ENCODE peak calls at places on chromosomes 2 and 18, in nine cellular contexts. B is A549, G is uterus, P is body of pancreas, H is Peyer's patch, M is K562, E is upper lobe of left lung, C is ovary, Z is right lobe of liver. V is an unnamed sample. For H3K4me1, the result is how much of the 10 kb centered on the place peaks cover.

GRCh38 chr18:49691177-49691608 is 122.1 kb downstream of the ACAA2 start:
- DNase-seq in P (peak), H (no peak), M (no peak), G (no peak), Z (no peak), B (peak), C (no peak), E (no peak), V (no peak)

GRCh38 chr2:105256431-105257047 is 15.0 kb downstream of the GPR45 start:
- DNase-seq in Z (no peak), H (no peak), C (no peak), G (no peak), B (no peak), E (no peak), P (no peak), M (no peak), V (no peak)

GRCh38 chr2:169162613-169163012 is 93.2 kb downstream of the DHRS9 start:
- DNase-seq in B (peak), E (no peak), G (no peak), Z (no peak), P (no peak), C (no peak), H (no peak), M (peak), V (no peak)

GRCh38 chr18:39724652-39725051 is 2159.1 kb upstream of the CELF4 start:
- DNase-seq in E (no peak), G (no peak), H (no peak), Z (no peak), C (no peak), P (no peak), M (no peak), B (no peak), V (no peak)

GRCh38 chr2:188314314-188315054 is 22.8 kb downstream of the GULP1 start:
- DNase-seq in H (no peak), E (no peak), P (no peak), B (no peak), M (no peak), Z (no peak), C (no peak), G (no peak), V (no peak)

GRCh38 chr2:99342536-99342935 is 5.3 kb downstream of the EIF5B start:
- DNase-seq in B (no peak), E (no peak), Z (no peak), G (no peak), H (no peak), C (no peak), P (no peak), M (no peak), V (no peak)

GRCh38 chr18:59470627-59471121 is 111.6 kb upstream of the LMAN1 start:
- DNase-seq in M (no peak), P (no peak), E (no peak), Z (no peak), B (no peak), C (no peak), G (no peak), H (no peak), V (no peak)

GRCh38 chr2:143581134-143581533 is 451.9 kb downstream of the ARHGAP15 start:
- DNase-seq in G (no peak), P (no peak), Z (no peak), M (no peak), H (no peak), B (no peak), E (no peak), C (no peak), V (no peak)

GRCh38 chr18:49460958-49461601 is 635 bp upstream of the DYM start:
- DNase-seq in P (no peak), Z (no peak), C (no peak), M (no peak), B (no peak), E (peak), H (no peak), G (no peak), V (no peak)

GRCh38 chr2:164896226-164896625 is 54.6 kb upstream of the COBLL1 start:
- DNase-seq in H (no peak), M (no peak), B (no peak), Z (no peak), P (no peak), C (no peak), E (no peak), G (no peak), V (no peak)

GRCh38 chr18:58565021-58565420 is 63.9 kb downstream of the ALPK2 start:
- DNase-seq in B (no peak), M (no peak), C (no peak), G (no peak), Z (no peak), E (no peak), H (no peak), P (peak), V (no peak)

GRCh38 chr2:168490916-168491605 is 35.0 kb downstream of the CERS6 start:
- DNase-seq in Z (no peak), B (no peak), C (no peak), E (no peak), M (peak), G (no peak), H (no peak), P (no peak), V (no peak)

GRCh38 chr2:216934151-216934550 is 74.3 kb upstream of the TNP1 start:
- DNase-seq in B (no peak), C (peak), G (no peak), Z (no peak), E (no peak), P (no peak), M (no peak), H (no peak), V (no peak)
- H3K27ac ChIP-seq in B (no peak), C (peak), G (no peak), Z (no peak), E (no peak), P (no peak), M (no peak), H (no peak), V (no peak)

DNA sequence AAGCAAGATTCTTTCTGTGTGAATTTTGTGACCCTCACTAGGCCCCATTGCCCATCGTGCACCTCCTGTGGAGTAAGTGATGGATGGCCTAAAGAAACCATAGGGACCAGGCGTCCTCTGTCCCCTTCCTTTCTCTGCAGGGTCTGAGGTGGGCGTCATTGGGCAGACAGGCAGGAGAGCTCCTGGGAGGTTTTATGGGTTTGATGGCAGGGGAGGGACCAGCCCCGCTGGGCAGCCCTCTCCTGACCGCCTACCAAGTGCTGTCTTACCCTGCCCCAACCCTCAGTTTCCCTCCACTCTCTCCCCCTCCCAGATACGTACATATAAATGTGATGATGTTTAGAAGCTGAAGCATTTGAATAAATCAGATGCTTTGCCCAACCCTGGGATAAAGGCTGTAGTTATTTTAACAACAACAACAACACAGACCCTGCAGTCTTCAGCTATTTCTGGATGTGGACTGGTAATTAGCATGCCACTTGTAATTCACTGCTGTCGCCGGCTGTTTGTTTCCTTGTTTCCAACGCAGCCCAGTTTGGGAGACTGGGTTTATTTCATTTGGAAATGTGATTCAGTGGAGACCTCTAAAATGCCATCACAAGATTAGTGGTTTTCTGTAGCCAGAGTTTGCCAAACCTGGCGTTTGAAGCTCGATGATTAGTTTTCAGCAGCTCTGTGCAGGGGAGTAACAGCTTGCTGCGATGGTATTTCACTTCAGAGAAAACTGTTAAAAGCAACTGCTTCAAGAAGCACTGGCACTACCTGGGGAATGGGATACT is 83.3 kb downstream of the LDLRAD4 start:
- DNase-seq in G (no peak), H (no peak), B (no peak), E (no peak), M (no peak), C (no peak), Z (no peak), P (no peak), V (no peak)
- H3K4me1 ChIP-seq in G (under half), H (under half), B (under half), E (under half), M (under half), C (under half), Z (under half), P (under half), V (under half)

DNA sequence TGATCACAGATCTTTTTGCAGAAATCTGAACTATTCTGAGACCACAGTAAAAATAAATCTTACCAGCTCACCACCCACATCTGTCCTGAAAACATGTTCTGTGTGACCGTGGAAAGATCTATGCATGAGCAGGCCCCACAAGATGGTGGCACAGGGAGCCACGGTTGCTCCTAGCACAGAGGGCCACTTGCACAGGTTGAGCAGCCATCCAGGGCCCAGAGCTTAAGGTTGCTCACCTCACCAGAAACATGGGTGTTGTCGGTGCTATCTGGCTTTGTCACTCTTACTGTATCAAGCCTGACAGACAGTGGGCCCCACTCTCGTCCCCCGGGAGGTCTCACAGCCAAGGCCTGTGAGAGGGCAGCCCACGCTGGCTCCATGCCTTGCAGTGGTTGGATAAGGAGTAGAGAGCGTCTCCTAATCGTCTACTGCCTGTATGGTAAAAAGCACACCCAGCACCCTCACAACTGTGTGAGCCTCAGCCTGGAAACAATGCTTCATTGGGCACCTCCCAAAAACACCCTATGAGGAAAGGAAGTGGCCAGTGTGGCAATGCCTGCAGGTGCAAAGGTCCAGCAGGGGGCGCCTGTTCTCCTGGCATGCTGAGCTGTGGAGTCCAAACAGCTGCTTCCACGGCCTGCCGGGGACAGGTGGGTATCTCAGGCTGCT is 19.6 kb downstream of the TUBB6 start:
- DNase-seq in M (peak), P (peak), B (peak), Z (peak), E (peak), H (peak), C (peak), G (peak), V (peak)
- TF ChIP-seq POLR2A in M (peak), P (no peak), B (no peak), Z (no peak), E (no peak), H (no peak), C (no peak), G (no peak), V (no peak)

GRCh38 chr2:26969089-26969844 is 1.2 kb upstream of the MAPRE3 start:
- DNase-seq in M (no peak), H (no peak), B (peak), P (no peak), G (no peak), C (no peak), Z (no peak), E (no peak), V (no peak)

GRCh38 chr2:26968001-26968400 is 2.4 kb upstream of the MAPRE3 start:
- DNase-seq in Z (no peak), P (no peak), G (no peak), B (no peak), H (no peak), C (no peak), E (no peak), M (no peak), V (no peak)

GRCh38 chr2:26970928-26971627 is 641 bp downstream of the MAPRE3 start:
- DNase-seq in M (peak), P (no peak), H (no peak), G (peak), B (no peak), E (peak), Z (no peak), C (peak), V (no peak)

GRCh38 chr2:26971911-26972786 is 1.7 kb downstream of the MAPRE3 start:
- DNase-seq in C (no peak), M (peak), Z (no peak), E (peak), G (no peak), H (no peak), P (no peak), B (no peak), V (peak)

DNA sequence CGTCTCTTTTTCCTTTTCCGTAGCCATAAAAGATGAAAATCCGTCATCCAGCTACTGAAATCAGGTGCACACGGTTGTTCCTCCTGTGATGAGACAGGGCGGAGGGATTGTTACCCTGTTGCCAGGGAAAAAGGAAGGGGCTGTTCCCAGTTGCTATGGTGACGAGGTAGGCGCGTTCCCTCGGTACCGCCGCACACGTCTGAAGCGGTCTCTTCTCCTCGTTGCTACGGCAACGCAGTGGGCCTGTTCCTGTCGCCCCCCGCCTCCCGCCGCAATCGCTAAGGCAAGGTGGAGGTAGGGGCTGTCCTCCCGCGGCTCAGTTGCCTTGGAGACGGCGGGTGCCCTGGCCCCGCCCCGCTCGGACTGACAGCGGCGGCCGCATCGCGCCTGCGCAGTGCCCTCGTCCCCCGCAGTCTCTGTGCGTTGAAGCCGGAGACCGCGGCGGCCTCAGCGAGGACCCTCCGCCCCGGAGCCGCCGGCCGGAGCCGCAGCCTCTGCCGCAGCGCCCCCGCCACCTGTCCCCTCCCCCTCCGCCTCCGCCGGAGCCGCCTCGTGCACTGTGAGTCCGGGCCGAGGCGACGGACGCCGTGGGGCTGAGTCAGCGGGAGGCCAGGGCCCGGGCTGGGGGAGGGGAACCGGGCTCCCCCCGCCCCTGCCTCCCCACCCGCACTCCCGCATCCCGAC is at the start of gene MAPRE3:
- DNase-seq in E (peak), M (peak), H (peak), G (peak), P (peak), C (peak), Z (peak), B (peak), V (peak)
- H3K27ac ChIP-seq in E (peak), M (peak), H (peak), G (peak), P (peak), C (peak), Z (peak), B (peak), V (peak)

DNA sequence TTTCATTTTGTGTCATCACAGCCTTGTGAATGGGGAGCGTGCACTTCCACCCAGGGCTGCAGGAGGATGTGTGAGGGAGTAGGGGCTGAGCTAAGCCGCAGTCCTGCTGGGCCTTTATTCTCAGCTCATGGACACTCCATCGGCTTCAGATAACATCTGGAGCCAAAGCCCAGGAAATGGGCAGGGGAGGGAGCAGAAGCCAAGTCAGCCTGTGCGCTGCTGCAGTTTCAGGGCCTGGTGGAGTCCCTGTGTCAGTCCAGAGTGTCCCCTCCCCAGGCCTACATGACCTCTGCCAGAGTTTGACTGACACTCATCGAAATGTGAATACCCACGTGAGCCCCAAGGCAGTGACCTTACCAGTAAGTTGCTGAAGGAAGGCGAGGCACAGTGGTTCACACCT is 242.2 kb downstream of the LOXHD1 start:
- DNase-seq in C (no peak), E (no peak), P (no peak), Z (no peak), G (no peak), H (no peak), M (no peak), B (no peak), V (no peak)
- H3K4me1 ChIP-seq in C (under half), E (under half), P (under half), Z (under half), G (under half), H (under half), M (under half), B (under half), V (under half)

GRCh38 chr18:31206787-31207381 is 44.2 kb upstream of the DSC1 start:
- DNase-seq in P (peak), H (peak), Z (peak), G (no peak), M (peak), B (peak), C (no peak), E (peak), V (peak)
- TF ChIP-seq POLR2A in P (peak), H (peak), Z (no peak), G (no peak), M (no peak), B (no peak), C (no peak), E (no peak), V (no peak)

DNA sequence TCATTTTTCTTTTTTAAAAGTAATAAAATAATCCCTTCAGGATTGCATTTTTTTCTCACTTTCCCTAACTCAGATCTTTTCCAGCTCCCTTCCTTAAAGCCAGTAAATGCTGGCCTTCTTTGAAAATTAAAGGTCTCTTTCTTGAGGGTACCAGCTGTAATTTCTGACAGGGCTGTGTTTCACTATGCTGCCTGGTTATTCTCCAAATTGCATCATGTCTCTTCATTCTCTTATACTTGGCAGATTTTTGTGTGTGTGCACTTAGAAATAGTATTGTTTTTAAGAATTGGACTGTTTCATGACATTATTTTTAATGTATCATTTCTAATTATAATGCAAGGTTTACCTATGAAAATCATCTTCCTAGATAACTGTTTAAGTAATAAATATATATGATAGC is 72.0 kb upstream of the EPB41L5 start:
- DNase-seq in E (no peak), Z (no peak), M (no peak), P (no peak), C (no peak), H (no peak), B (no peak), G (no peak), V (no peak)
- H3K27ac ChIP-seq in E (no peak), Z (no peak), M (no peak), P (no peak), C (no peak), H (no peak), B (no peak), G (no peak), V (no peak)

GRCh38 chr18:48445540-48445939 is 36.4 kb upstream of the ZBTB7C start:
- DNase-seq in H (peak), P (peak), E (peak), G (peak), B (peak), C (peak), Z (peak), M (peak), V (peak)
- H3K4me1 ChIP-seq in H (under half), P (under half), E (under half), G (under half), B (under half), C (under half), Z (under half), M (under half), V (under half)

GRCh38 chr18:31942999-31943894 is at the start of gene TRAPPC8:
- DNase-seq in B (peak), M (peak), H (peak), P (peak), C (peak), G (peak), Z (peak), E (peak), V (peak)
- TF ChIP-seq POLR2A in B (peak), M (peak), H (peak), P (peak), C (no peak), G (peak), Z (peak), E (no peak), V (no peak)